ENCODE peak calls at places on chromosomes 3 and 15, in eight cellular contexts. R, U, D, P, S, Z, T and I are unnamed samples.

GRCh38 chr15:35692256-35692867 is 146.4 kb upstream of the DPH6 start:
- DNase-seq in R (no peak), P (no peak), U (no peak), D (no peak), T (no peak), Z (no peak), S (no peak), I (no peak)

GRCh38 chr3:195613468-195614069 is 29.8 kb upstream of the APOD start:
- DNase-seq in R (no peak), U (no peak), T (no peak), S (peak; percentile 79), P (no peak), Z (peak; percentile 3), D (no peak), I (no peak)

GRCh38 chr3:72310028-72310987 is 525.4 kb upstream of the PROK2 start:
- DNase-seq in Z (no peak), T (no peak), D (peak; percentile 84), S (peak; percentile 59), R (peak; percentile 53), U (peak; percentile 54), P (peak; percentile 76), I (peak; percentile 12)

GRCh38 chr15:88624971-88625290 is 3.8 kb downstream of the AEN start:
- DNase-seq in P (no peak), Z (no peak), T (no peak), D (no peak), S (no peak), U (no peak), R (no peak), I (no peak)

GRCh38 chr3:52481819-52482521 is 13.2 kb upstream of the STAB1 start:
- DNase-seq in T (peak; percentile 74), U (no peak), D (no peak), Z (peak; percentile 94), R (no peak), P (no peak), S (no peak), I (no peak)

GRCh38 chr3:183226333-183226732 is 26.7 kb upstream of the B3GNT5 start:
- DNase-seq in R (no peak), S (no peak), D (no peak), T (no peak), P (no peak), U (no peak), Z (no peak), I (no peak)

GRCh38 chr3:132382267-132382666 is 35.0 kb upstream of the DNAJC13 start:
- DNase-seq in U (no peak), R (no peak), S (no peak), P (no peak), T (no peak), D (no peak), Z (peak; percentile 14), I (no peak)

GRCh38 chr3:101813817-101814440 is 34.9 kb downstream of the NXPE3 start:
- DNase-seq in S (no peak), P (no peak), R (peak; percentile 50), U (peak; percentile 29), Z (no peak), D (no peak), T (no peak), I (no peak)

GRCh38 chr3:17982211-17982880 is 239.9 kb upstream of the TBC1D5 start:
- DNase-seq in P (no peak), D (no peak), Z (no peak), T (no peak), R (no peak), U (no peak), S (no peak), I (no peak)

GRCh38 chr15:84859143-84859542 is 25.3 kb upstream of the SLC28A1 start:
- DNase-seq in T (no peak), R (no peak), Z (peak; percentile 59), P (no peak), U (no peak), S (no peak), D (no peak), I (no peak)

GRCh38 chr3:190671658-190672057 is 157.8 kb downstream of the IL1RAP start:
- DNase-seq in P (no peak), U (no peak), Z (no peak), T (no peak), S (no peak), D (no peak), R (no peak), I (no peak)

GRCh38 chr3:60703956-60704736 is 547.1 kb downstream of the FHIT start:
- DNase-seq in D (no peak), S (peak; percentile 47), R (no peak), T (no peak), Z (no peak), U (no peak), P (no peak), I (no peak)

GRCh38 chr3:196141866-196142673 is 60.2 kb upstream of the TFRC start:
- DNase-seq in R (no peak), U (peak; percentile 66), T (no peak), S (no peak), Z (peak; percentile 41), P (no peak), D (no peak), I (no peak)

GRCh38 chr3:24365168-24365567 is 129.5 kb downstream of the THRB start:
- DNase-seq in U (peak; percentile 6), S (no peak), P (no peak), Z (peak; percentile 18), D (no peak), T (no peak), R (no peak), I (peak; percentile 86)

GRCh38 chr3:128787256-128788253 is 61.6 kb downstream of the RAB7A start:
- DNase-seq in R (no peak), T (peak; percentile 35), D (no peak), Z (peak; percentile 68), P (no peak), U (peak; percentile 10), S (no peak), I (peak; percentile 17)

GRCh38 chr15:85099195-85099803 is 117.6 kb downstream of the PDE8A start:
- DNase-seq in Z (no peak), T (no peak), U (no peak), R (no peak), S (no peak), P (no peak), D (no peak), I (no peak)

GRCh38 chr15:42456971-42457370 is 34.0 kb downstream of the ZNF106 start:
- DNase-seq in D (no peak), R (no peak), P (no peak), Z (no peak), U (no peak), T (no peak), S (no peak), I (no peak)

GRCh38 chr3:138125548-138126221 is 6.5 kb downstream of the A4GNT start:
- DNase-seq in D (no peak), T (no peak), P (no peak), R (no peak), S (no peak), U (no peak), Z (no peak), I (no peak)

GRCh38 chr3:160162440-160162839 is 62.8 kb upstream of the C3orf80 start:
- DNase-seq in S (no peak), P (no peak), D (no peak), T (no peak), U (no peak), R (no peak), Z (peak; percentile 88), I (no peak)

GRCh38 chr3:127849368-127849767 is 27.1 kb upstream of the MGLL start:
- DNase-seq in Z (peak; percentile 37), U (no peak), R (no peak), D (no peak), T (no peak), S (no peak), P (no peak), I (no peak)

GRCh38 chr15:85649372-85649771 is 145.4 kb downstream of the KLHL25 start:
- DNase-seq in Z (no peak), U (no peak), R (no peak), P (no peak), T (no peak), D (no peak), S (no peak), I (no peak)

GRCh38 chr3:171333784-171334464 is 126.3 kb downstream of the TNIK start:
- DNase-seq in R (no peak), Z (no peak), P (no peak), U (no peak), S (no peak), T (peak; percentile 40), D (no peak), I (no peak)

GRCh38 chr15:50496692-50497091 is 49.8 kb downstream of the USP50 start:
- DNase-seq in D (no peak), P (no peak), Z (no peak), S (no peak), T (no peak), U (no peak), R (no peak), I (no peak)

GRCh38 chr15:98382139-98382538 is 266.2 kb upstream of the IGF1R start:
- DNase-seq in Z (no peak), R (no peak), U (no peak), P (no peak), D (no peak), T (no peak), S (no peak), I (no peak)

GRCh38 chr15:32747886-32748285 is 30.1 kb downstream of the GREM1 start:
- DNase-seq in T (no peak), Z (no peak), D (no peak), U (no peak), S (no peak), R (no peak), P (no peak), I (no peak)

GRCh38 chr3:195186041-195186709 is 84.8 kb downstream of the XXYLT1 start:
- DNase-seq in D (no peak), T (no peak), R (no peak), Z (no peak), P (peak; percentile 16), U (no peak), S (no peak), I (no peak)

GRCh38 chr15:23877502-23878412 is 190.7 kb upstream of the NDN start:
- DNase-seq in Z (peak; percentile 66), P (peak; percentile 11), D (no peak), R (peak; percentile 70), T (peak; percentile 50), S (no peak), U (peak; percentile 73), I (no peak)

GRCh38 chr3:140007081-140007480 is 72.1 kb downstream of the CLSTN2 start:
- DNase-seq in D (no peak), R (no peak), T (no peak), U (no peak), S (no peak), Z (no peak), P (no peak), I (no peak)

GRCh38 chr3:49022751-49023171 is 840 bp downstream of the NDUFAF3 start:
- DNase-seq in S (no peak), P (no peak), T (no peak), Z (no peak), R (no peak), U (peak; percentile 51), D (no peak), I (no peak)